ENCODE peak calls at places on chromosomes 7 and 10, in six cellular contexts. B is SJSA1, C is endothelial cell of umbilical vein, Q is stomach, A is left lung, J is gastrocnemius medialis. M is an unnamed sample. For H3K36me3, the result is how much of the 10 kb centered on the place peaks cover.

GRCh38 chr7:152145853-152146466 is 120.5 kb downstream of the GALNT11 start:
- DNase-seq in J (no peak), B (no peak), Q (no peak), A (no peak), C (peak), M (no peak)

GRCh38 chr10:35027567-35027966 is 62.6 kb downstream of the CUL2 start:
- DNase-seq in Q (no peak), A (no peak), B (no peak), C (peak), J (no peak), M (no peak)

GRCh38 chr7:43108255-43109011 is 4.0 kb upstream of the HECW1 start:
- DNase-seq in B (peak), J (no peak), C (peak), Q (peak), A (peak), M (peak)

GRCh38 chr10:24462340-24462739 is 253.4 kb downstream of the KIAA1217 start:
- DNase-seq in Q (no peak), B (no peak), J (no peak), C (no peak), A (no peak), M (no peak)

GRCh38 chr10:105351187-105351586 is 710.1 kb downstream of the SORCS3 start:
- DNase-seq in A (no peak), C (no peak), B (no peak), J (no peak), Q (no peak), M (no peak)

GRCh38 chr10:69865450-69865849 is 63.7 kb downstream of the COL13A1 start:
- DNase-seq in C (no peak), A (no peak), B (no peak), Q (no peak), J (no peak), M (no peak)

GRCh38 chr10:18713077-18713476 is 53.8 kb downstream of the ARL5B start:
- DNase-seq in A (no peak), B (no peak), J (no peak), C (no peak), Q (no peak), M (no peak)

GRCh38 chr7:22445140-22445722 is 54.8 kb downstream of the STEAP1B start:
- DNase-seq in C (peak), B (no peak), J (peak), Q (peak), A (peak), M (peak)

GRCh38 chr10:131464789-131465188 is 153.3 kb upstream of the TCERG1L start:
- DNase-seq in C (no peak), Q (no peak), J (no peak), A (peak), B (no peak), M (peak)

GRCh38 chr7:80410081-80410480 is 101.8 kb downstream of the GNAT3 start:
- DNase-seq in B (no peak), J (no peak), Q (no peak), C (no peak), A (no peak), M (no peak)

GRCh38 chr7:114933665-114934064 is 11.8 kb downstream of the MDFIC start:
- DNase-seq in Q (no peak), J (no peak), C (no peak), A (no peak), B (no peak), M (no peak)

GRCh38 chr7:105619590-105619989 is 38.3 kb upstream of the EFCAB10 start:
- DNase-seq in J (no peak), B (no peak), A (no peak), C (no peak), Q (no peak), M (no peak)

GRCh38 chr10:130686680-130687300 is 550.6 kb downstream of the GLRX3 start:
- DNase-seq in C (no peak), J (no peak), A (no peak), Q (no peak), B (no peak), M (no peak)

GRCh38 chr7:665251-665650 is 61.2 kb upstream of the DNAAF5 start:
- DNase-seq in B (no peak), C (no peak), A (no peak), J (no peak), Q (no peak), M (no peak)

GRCh38 chr10:99364125-99364524 is 35.0 kb downstream of the CNNM1 start:
- DNase-seq in B (no peak), C (no peak), A (no peak), Q (no peak), J (no peak), M (no peak)

GRCh38 chr7:31938650-31939049 is 131.6 kb downstream of the PDE1C start:
- DNase-seq in B (no peak), C (peak), J (no peak), A (no peak), Q (no peak), M (no peak)

GRCh38 chr10:72340510-72340895 is 14.2 kb downstream of the DNAJB12 start:
- DNase-seq in B (peak), J (peak), C (peak), Q (peak), A (peak), M (peak)

GRCh38 chr10:127576011-127576410 is 26.9 kb downstream of the NPS start:
- DNase-seq in J (no peak), B (no peak), C (no peak), A (no peak), Q (no peak), M (no peak)

GRCh38 chr10:35546824-35547225 is 58.3 kb upstream of the GJD4 start:
- DNase-seq in J (no peak), Q (no peak), C (no peak), B (no peak), A (no peak), M (no peak)

GRCh38 chr10:22713853-22714523 is 390 bp downstream of the PIP4K2A start:
- DNase-seq in B (no peak), C (peak), A (peak), Q (no peak), J (no peak), M (peak)

GRCh38 chr7:127581716-127582115 is 3.7 kb downstream of the GCC1 start:
- DNase-seq in A (no peak), Q (no peak), B (no peak), J (no peak), C (no peak), M (no peak)

GRCh38 chr10:113485801-113486200 is 67.1 kb upstream of the HABP2 start:
- DNase-seq in A (no peak), B (no peak), Q (no peak), C (no peak), J (no peak), M (no peak)

GRCh38 chr7:81416648-81417047 is 353.2 kb downstream of the HGF start:
- DNase-seq in Q (no peak), B (no peak), C (no peak), J (no peak), A (no peak), M (no peak)

GRCh38 chr10:32408690-32409089 is 37.2 kb upstream of the CCDC7 start:
- DNase-seq in C (no peak), A (no peak), Q (no peak), B (no peak), J (no peak), M (no peak)

GRCh38 chr10:34760606-34761005 is 54.5 kb downstream of the PARD3 start:
- DNase-seq in B (no peak), J (peak), Q (no peak), C (no peak), A (no peak), M (no peak)

GRCh38 chr7:101402835-101403234 is 40.2 kb downstream of the COL26A1 start:
- DNase-seq in B (no peak), A (no peak), J (no peak), Q (no peak), C (no peak), M (no peak)

GRCh38 chr10:115171392-115171960 is 78.3 kb downstream of the ATRNL1 start:
- DNase-seq in Q (no peak), A (no peak), C (peak), J (no peak), B (no peak), M (no peak)

GRCh38 chr10:91590142-91590903 is 42.5 kb downstream of the PPP1R3C start:
- DNase-seq in C (peak), A (no peak), J (peak), Q (peak), B (peak), M (peak)

GRCh38 chr10:80081801-80082750 is 3.6 kb downstream of the TMEM254 start:
- DNase-seq in B (no peak), J (no peak), C (no peak), Q (no peak), A (no peak), M (no peak)

GRCh38 chr7:7992502-7992901 is 23.9 kb downstream of the GLCCI1 start:
- DNase-seq in J (no peak), A (no peak), C (no peak), B (no peak), Q (no peak), M (no peak)

DNA sequence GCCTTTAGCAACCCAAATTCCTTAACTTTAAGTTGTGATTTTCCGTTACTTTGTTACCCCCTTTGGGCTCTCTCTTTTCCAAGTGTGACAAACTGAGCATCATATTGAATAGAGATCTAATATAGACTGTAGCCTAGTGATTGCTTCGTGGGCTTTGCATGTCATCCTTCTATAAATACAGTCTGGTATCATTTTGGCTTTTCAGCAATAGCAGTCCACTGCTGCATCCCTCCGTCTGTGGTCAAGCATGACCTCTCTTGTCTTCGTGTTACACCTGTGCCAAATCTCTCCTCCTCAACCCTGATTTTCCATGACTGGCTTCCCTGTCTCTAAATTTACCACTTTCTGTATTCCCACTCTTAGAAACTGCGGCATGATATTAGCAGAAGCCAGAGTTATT is 53.8 kb upstream of the AGK start:
- DNase-seq in C (no peak), B (no peak), Q (no peak), J (no peak), A (no peak), M (no peak)
- H3K27ac ChIP-seq in C (no peak), B (no peak), Q (no peak), J (no peak), A (no peak), M (no peak)

GRCh38 chr7:138835087-138835486 is 37.1 kb upstream of the ATP6V0A4 start:
- DNase-seq in Q (no peak), B (no peak), J (no peak), C (no peak), A (no peak), M (no peak)

GRCh38 chr7:138833596-138833995 is 35.6 kb upstream of the ATP6V0A4 start:
- DNase-seq in C (no peak), J (no peak), B (no peak), A (no peak), Q (no peak), M (no peak)

GRCh38 chr7:138838166-138838565 is 40.2 kb upstream of the ATP6V0A4 start:
- DNase-seq in J (no peak), Q (no peak), C (no peak), A (no peak), B (no peak), M (no peak)

GRCh38 chr7:138834583-138834982 is 36.6 kb upstream of the ATP6V0A4 start:
- DNase-seq in C (no peak), B (no peak), J (no peak), A (no peak), Q (no peak), M (no peak)

GRCh38 chr7:138837627-138838026 is 39.6 kb upstream of the ATP6V0A4 start:
- DNase-seq in C (peak), A (no peak), Q (no peak), B (no peak), J (no peak), M (peak)
- H3K36me3 ChIP-seq in C (under half), A (under half), Q (under half), B (under half), J (under half), M (under half)

GRCh38 chr10:77625379-77625778 is 12.2 kb downstream of the KCNMA1 start:
- DNase-seq in B (no peak), Q (no peak), A (no peak), C (no peak), J (no peak), M (no peak)

GRCh38 chr10:77626266-77626935 is 11.2 kb downstream of the KCNMA1 start:
- DNase-seq in C (peak), A (no peak), J (no peak), Q (no peak), B (no peak), M (no peak)

GRCh38 chr10:77629775-77630565 is 7.6 kb downstream of the KCNMA1 start:
- DNase-seq in B (no peak), C (no peak), J (no peak), Q (no peak), A (no peak), M (no peak)

GRCh38 chr10:77631241-77631640 is 6.4 kb downstream of the KCNMA1 start:
- DNase-seq in C (no peak), A (no peak), J (no peak), B (no peak), Q (no peak), M (no peak)

GRCh38 chr10:77628906-77629730 is 8.5 kb downstream of the KCNMA1 start:
- DNase-seq in C (peak), Q (no peak), B (no peak), J (no peak), A (no peak), M (no peak)
- H3K27ac ChIP-seq in C (peak), Q (no peak), B (peak), J (peak), A (no peak), M (no peak)

DNA sequence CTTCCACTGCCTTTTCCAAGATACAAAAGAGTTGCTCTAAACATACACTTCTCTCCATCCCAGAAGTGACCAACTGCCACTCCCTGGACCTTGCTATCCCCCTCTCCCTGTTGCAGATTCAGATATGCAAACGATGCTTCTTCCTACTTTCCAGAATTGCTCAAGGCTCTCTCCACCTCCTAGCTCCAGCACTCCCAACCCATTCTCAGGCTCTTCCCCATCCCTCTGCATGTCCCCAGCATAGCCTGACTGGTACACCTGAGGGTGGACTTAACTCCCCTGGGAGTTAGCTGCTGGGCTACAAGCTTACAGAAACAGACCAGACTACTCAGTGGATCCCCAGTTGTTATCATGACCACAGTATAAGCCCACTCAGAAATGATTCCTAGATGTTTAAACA is 27.6 kb downstream of the MKRN1 start:
- DNase-seq in A (no peak), B (no peak), C (no peak), Q (no peak), J (no peak), M (no peak)
- H3K36me3 ChIP-seq in A (half or more), B (under half), C (under half), Q (half or more), J (under half), M (under half)

GRCh38 chr10:11557513-11557912 is 53.9 kb downstream of the USP6NL start:
- DNase-seq in C (no peak), Q (no peak), J (no peak), B (no peak), A (peak), M (no peak)
- H3K27ac ChIP-seq in C (no peak), Q (no peak), J (no peak), B (no peak), A (no peak), M (no peak)

GRCh38 chr7:13031481-13031880 is 344.0 kb downstream of the ARL4A start:
- DNase-seq in A (no peak), C (no peak), Q (no peak), B (no peak), J (no peak), M (no peak)

GRCh38 chr7:13034693-13035092 is 347.3 kb downstream of the ARL4A start:
- DNase-seq in A (no peak), B (no peak), Q (no peak), J (no peak), C (no peak), M (no peak)

GRCh38 chr7:13036256-13036765 is 348.9 kb downstream of the ARL4A start:
- DNase-seq in C (peak), J (no peak), Q (no peak), A (no peak), B (no peak), M (no peak)

GRCh38 chr7:13035233-13035632 is 347.8 kb downstream of the ARL4A start:
- DNase-seq in C (no peak), J (no peak), Q (no peak), A (no peak), B (no peak), M (no peak)

GRCh38 chr7:13032524-13032923 is 345.1 kb downstream of the ARL4A start:
- DNase-seq in Q (no peak), B (no peak), C (peak), A (no peak), J (no peak), M (no peak)
- H3K36me3 ChIP-seq in Q (under half), B (under half), C (under half), A (under half), J (under half), M (under half)

DNA sequence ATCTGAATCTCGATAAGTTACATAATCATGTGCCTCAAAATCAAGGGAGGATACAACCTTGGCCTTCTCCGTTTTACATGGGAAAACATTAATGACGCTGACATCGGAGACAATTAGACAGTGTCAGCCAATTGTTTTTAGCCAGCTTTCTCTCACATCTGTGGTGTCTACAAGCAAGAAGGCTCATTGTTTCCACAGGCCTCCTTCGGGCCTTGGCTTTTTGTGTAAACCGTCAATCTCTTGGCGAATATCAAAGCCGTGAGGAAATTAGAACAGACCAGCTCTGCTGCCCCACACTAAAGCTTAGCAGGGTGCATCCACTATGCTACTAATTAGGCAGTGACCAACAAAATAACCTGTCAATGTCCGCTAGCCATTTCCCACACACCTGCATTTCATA is 43.2 kb downstream of the VAX1 start:
- DNase-seq in B (no peak), C (no peak), Q (no peak), A (no peak), J (no peak), M (no peak)
- H3K27ac ChIP-seq in B (no peak), C (no peak), Q (no peak), A (no peak), J (no peak), M (no peak)

GRCh38 chr10:101941871-101942270 is 98.3 kb upstream of the KCNIP2 start:
- DNase-seq in C (peak), B (no peak), Q (no peak), A (no peak), J (no peak), M (no peak)
- H3K36me3 ChIP-seq in C (under half), B (under half), Q (under half), A (under half), J (under half), M (under half)

GRCh38 chr10:17005621-17006566 is 123.7 kb downstream of the CUBN start:
- DNase-seq in Q (no peak), J (no peak), A (no peak), B (no peak), C (no peak), M (no peak)
- H3K27ac ChIP-seq in Q (peak), J (no peak), A (peak), B (peak), C (peak), M (no peak)

M was measured in kidney.